ENCODE peak calls at places on chromosomes 4 and X, in ten cellular contexts. K is effector memory CD4-positive, alpha-beta T cell; C is aorta; D is tibial artery; X is stomach; P is endodermal cell; G is tibial nerve; A is osteoblast; V is SK-N-SH; W is ovary. L is an unnamed sample.

GRCh38 chr4:7770675-7771050 is 169.0 kb downstream of the AFAP1 start:
- DNase-seq in K (no peak), C (peak; percentile 27), D (peak; percentile 54), X (no peak), P (no peak), G (no peak), A (peak; percentile 80), V (no peak), W (no peak), L (no peak)

GRCh38 chrX:68650491-68650890 is 3.0 kb downstream of the STARD8 start:
- DNase-seq in K (no peak), C (no peak), D (no peak), X (no peak), P (no peak), G (no peak), A (no peak), V (no peak), W (no peak), L (no peak)

GRCh38 chr4:80189956-80190671 is 7.2 kb upstream of the PRDM8 start:
- DNase-seq in K (no peak), C (no peak), D (no peak), X (no peak), P (peak; percentile 92), G (no peak), A (peak; percentile 76), V (no peak), W (peak; percentile 45), L (peak; percentile 46)

GRCh38 chrX:99887918-99888317 is 522.2 kb downstream of the PCDH19 start:
- DNase-seq in K (no peak), C (no peak), D (no peak), X (no peak), P (no peak), G (no peak), A (no peak), V (no peak), W (no peak), L (no peak)

GRCh38 chr4:147830102-147830463 is 98.2 kb downstream of the ARHGAP10 start:
- DNase-seq in K (no peak), C (no peak), D (no peak), X (no peak), P (no peak), G (no peak), A (no peak), V (no peak), W (no peak), L (no peak)

GRCh38 chr4:101400096-101400495 is 52.8 kb upstream of the PPP3CA start:
- DNase-seq in K (no peak), C (no peak), D (no peak), X (no peak), P (no peak), G (no peak), A (peak; percentile 30), V (no peak), W (no peak), L (no peak)

GRCh38 chr4:15238720-15239119 is 189.1 kb upstream of the C1QTNF7 start:
- DNase-seq in K (no peak), C (no peak), D (no peak), X (no peak), P (peak; percentile 80), G (no peak), A (peak; percentile 68), V (peak; percentile 65), W (peak; percentile 47), L (peak; percentile 60)

GRCh38 chrX:7116081-7116480 is 31.4 kb upstream of the STS start:
- DNase-seq in K (no peak), C (no peak), D (no peak), X (no peak), P (no peak), G (no peak), A (no peak), V (no peak), W (no peak), L (no peak)

GRCh38 chr4:38136604-38137003 is 176.4 kb downstream of the PTTG2 start:
- DNase-seq in K (no peak), C (no peak), D (no peak), X (no peak), P (no peak), G (no peak), A (no peak), V (no peak), W (no peak), L (no peak)

GRCh38 chr4:38140643-38141203 is 180.5 kb downstream of the PTTG2 start:
- DNase-seq in K (no peak), C (no peak), D (no peak), X (no peak), P (no peak), G (no peak), A (no peak), V (no peak), W (no peak), L (no peak)

GRCh38 chr4:38137080-38137479 is 176.9 kb downstream of the PTTG2 start:
- DNase-seq in K (no peak), C (no peak), D (no peak), X (no peak), P (no peak), G (no peak), A (no peak), V (no peak), W (no peak), L (no peak)

GRCh38 chr4:38139187-38139586 is 179.0 kb downstream of the PTTG2 start:
- DNase-seq in K (no peak), C (no peak), D (no peak), X (no peak), P (no peak), G (no peak), A (no peak), V (no peak), W (no peak), L (no peak)

DNA sequence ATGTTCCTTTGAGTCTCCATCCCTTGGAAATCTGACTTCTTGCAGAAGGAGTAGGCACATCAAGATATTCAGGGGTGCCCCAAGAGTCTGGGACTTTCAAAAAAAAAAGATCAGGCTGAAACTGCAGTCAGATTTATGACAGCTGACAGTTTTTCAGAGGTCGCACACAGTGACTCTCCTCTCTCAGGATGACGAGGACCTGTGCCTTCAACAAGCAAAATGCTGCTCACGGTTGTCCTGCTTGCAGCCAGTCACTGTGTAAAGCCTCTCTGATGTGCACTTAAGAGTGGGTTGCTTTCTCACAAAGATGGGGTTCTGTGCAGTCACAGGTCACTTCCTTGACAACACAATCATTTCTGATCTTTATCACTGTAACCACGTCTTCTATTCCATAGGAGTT is 178.2 kb downstream of the PTTG2 start:
- DNase-seq in K (no peak), C (no peak), D (no peak), X (no peak), P (no peak), G (no peak), A (no peak), V (no peak), W (no peak), L (no peak)
- H3K4me1 ChIP-seq in K (no peaks in the 10 kb centered on the region), C (no peaks in the 10 kb centered on the region), D (no peaks in the 10 kb centered on the region), X (peaks cover 2% of the 10 kb centered on the region), P (no peaks in the 10 kb centered on the region), G (no peaks in the 10 kb centered on the region), A (peaks cover 11% of the 10 kb centered on the region), V (no peaks in the 10 kb centered on the region), W (peaks cover 2% of the 10 kb centered on the region), L (no peaks in the 10 kb centered on the region)

DNA sequence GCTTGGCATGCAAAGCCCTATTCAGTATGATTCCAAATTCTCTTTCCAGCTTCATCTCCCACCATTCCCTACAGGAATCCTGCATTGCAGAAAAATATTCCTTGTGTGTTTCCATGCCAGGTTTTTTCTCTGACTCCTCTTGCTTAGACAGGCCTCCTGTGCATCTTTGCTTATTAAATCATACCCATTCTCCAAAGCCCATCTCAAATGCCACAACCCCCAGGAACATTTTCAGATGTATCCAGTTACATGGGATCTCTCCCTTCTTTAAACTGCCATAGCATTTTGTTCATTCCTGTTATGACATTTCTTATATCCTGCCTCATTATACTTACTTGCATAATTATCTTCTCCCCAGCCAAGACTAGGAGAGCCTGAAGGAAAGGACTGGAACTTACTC is 106.4 kb upstream of the GRIA3 start:
- DNase-seq in K (no peak), C (no peak), D (no peak), X (no peak), P (no peak), G (no peak), A (no peak), V (no peak), W (no peak), L (no peak)
- H3K27ac ChIP-seq in K (no peak overlapping the region), C (no peak overlapping the region), D (no peak overlapping the region), X (no peak overlapping the region), P (no peak overlapping the region), G (no peak overlapping the region), A (no peak overlapping the region), V (no peak overlapping the region), W (no peak overlapping the region), L (no peak overlapping the region)

GRCh38 chr4:37489697-37490096 is 196.5 kb downstream of the RELL1 start:
- DNase-seq in K (no peak), C (no peak), D (no peak), X (no peak), P (no peak), G (no peak), A (no peak), V (no peak), W (no peak), L (no peak)

GRCh38 chr4:37487668-37488067 is 198.5 kb downstream of the RELL1 start:
- DNase-seq in K (no peak), C (no peak), D (no peak), X (no peak), P (no peak), G (no peak), A (no peak), V (no peak), W (no peak), L (no peak)

GRCh38 chr4:37486134-37486533 is 200.0 kb downstream of the RELL1 start:
- DNase-seq in K (no peak), C (no peak), D (no peak), X (no peak), P (no peak), G (no peak), A (no peak), V (no peak), W (no peak), L (no peak)

GRCh38 chr4:37490391-37491347 is 195.5 kb downstream of the RELL1 start:
- DNase-seq in K (no peak), C (no peak), D (no peak), X (no peak), P (no peak), G (no peak), A (no peak), V (no peak), W (no peak), L (no peak)
- H3K4me1 ChIP-seq in K (no peaks in the 10 kb centered on the region), C (no peaks in the 10 kb centered on the region), D (no peaks in the 10 kb centered on the region), X (no peaks in the 10 kb centered on the region), P (peaks cover 2% of the 10 kb centered on the region), G (no peaks in the 10 kb centered on the region), A (no peaks in the 10 kb centered on the region), V (no peaks in the 10 kb centered on the region), W (no peaks in the 10 kb centered on the region), L (no peaks in the 10 kb centered on the region)

GRCh38 chrX:113370001-113370400 is 529.4 kb upstream of the AMOT start:
- DNase-seq in K (no peak), C (no peak), D (no peak), X (no peak), P (no peak), G (no peak), A (no peak), V (no peak), W (no peak), L (peak; percentile 1)

DNA sequence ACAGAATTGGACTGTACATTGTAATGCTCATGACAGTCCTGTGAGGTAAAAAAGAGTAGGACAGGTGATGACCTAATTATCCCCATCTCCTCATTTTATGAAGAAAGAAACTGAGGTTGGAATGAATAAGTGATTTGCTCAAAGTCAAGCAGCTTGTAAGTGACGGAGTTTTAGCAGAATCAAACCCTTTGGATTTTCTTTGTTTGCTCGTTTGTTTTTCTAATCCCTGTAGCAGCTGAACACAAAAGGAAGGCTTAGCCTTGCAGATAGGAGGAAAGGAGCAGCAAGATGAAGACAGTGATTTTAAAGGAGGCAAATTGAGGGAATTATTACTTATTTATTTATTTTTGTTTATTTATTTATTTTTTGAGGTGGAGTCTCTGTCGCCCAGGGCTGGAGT is 528.4 kb upstream of the AMOT start:
- DNase-seq in K (no peak), C (no peak), D (no peak), X (no peak), P (no peak), G (no peak), A (no peak), V (no peak), W (no peak), L (no peak)
- H3K27ac ChIP-seq in K (no peak overlapping the region), C (no peak overlapping the region), D (no peak overlapping the region), X (no peak overlapping the region), P (no peak overlapping the region), G (no peak overlapping the region), A (no peak overlapping the region), V (no peak overlapping the region), W (no peak overlapping the region), L (no peak overlapping the region)